ENCODE peak calls at places on chromosomes 16 and 17, in eight cellular contexts. O is GM19239, T is NCI-H1436, K is NB4, D is hippocampal formation, X is dorsolateral prefrontal cortex, U is NAMALWA, B is ACHN. M is an unnamed sample.

GRCh38 chr17:28663723-28664122 is 1.7 kb downstream of the SUPT6H start:
- DNase-seq in O (no peak), T (no peak), K (no peak), D (no peak), X (no peak), U (no peak), B (no peak), M (no peak)

GRCh38 chr17:78788451-78788850 is 6.4 kb upstream of the CYTH1 start:
- DNase-seq in O (no peak), T (no peak), K (no peak), D (no peak), X (no peak), U (no peak), B (no peak), M (no peak)

GRCh38 chr17:78432226-78432894 is 53.9 kb downstream of the PGS1 start:
- DNase-seq in O (no peak), T (no peak), K (no peak), D (peak), X (peak), U (no peak), B (no peak), M (peak)

GRCh38 chr17:40564883-40565744 is at the start of gene CCR7:
- DNase-seq in O (no peak), T (no peak), K (peak), D (no peak), X (no peak), U (no peak), B (no peak), M (no peak)

GRCh38 chr17:73952498-73953205 is 250.8 kb upstream of the RPL38 start:
- DNase-seq in O (peak), T (peak), K (peak), D (peak), X (no peak), U (no peak), B (no peak), M (no peak)

GRCh38 chr16:56691885-56692284 is 9.6 kb downstream of the MT1X start:
- DNase-seq in O (no peak), T (no peak), K (no peak), D (no peak), X (no peak), U (no peak), B (peak), M (no peak)

GRCh38 chr16:81997738-81998137 is 13.5 kb downstream of the SDR42E1 start:
- DNase-seq in O (no peak), T (no peak), K (no peak), D (no peak), X (no peak), U (no peak), B (peak), M (no peak)

GRCh38 chr16:81466351-81466960 is 21.8 kb downstream of the CMIP start:
- DNase-seq in O (no peak), T (no peak), K (peak), D (no peak), X (no peak), U (no peak), B (no peak), M (no peak)

GRCh38 chr17:72530409-72530808 is 409.6 kb downstream of the SOX9 start:
- DNase-seq in O (no peak), T (no peak), K (no peak), D (no peak), X (no peak), U (no peak), B (no peak), M (no peak)

GRCh38 chr17:27978689-27979175 is 63.7 kb upstream of the NLK start:
- DNase-seq in O (no peak), T (no peak), K (no peak), D (no peak), X (no peak), U (no peak), B (no peak), M (no peak)

GRCh38 chr16:66446737-66447136 is 19.6 kb downstream of the BEAN1 start:
- DNase-seq in O (no peak), T (no peak), K (no peak), D (no peak), X (no peak), U (no peak), B (no peak), M (no peak)

GRCh38 chr17:1736348-1737281 is 6.1 kb upstream of the SERPINF2 start:
- DNase-seq in O (peak), T (no peak), K (peak), D (no peak), X (peak), U (peak), B (peak), M (no peak)

GRCh38 chr16:5557448-5557847 is 459.9 kb upstream of the EEF2KMT start:
- DNase-seq in O (no peak), T (no peak), K (no peak), D (no peak), X (no peak), U (no peak), B (no peak), M (peak)

GRCh38 chr17:29178750-29179231 is 1.4 kb downstream of the MYO18A start:
- DNase-seq in O (no peak), T (no peak), K (no peak), D (peak), X (no peak), U (peak), B (no peak), M (no peak)

GRCh38 chr16:7839568-7839967 is 506.9 kb downstream of the RBFOX1 start:
- DNase-seq in O (no peak), T (no peak), K (no peak), D (no peak), X (no peak), U (no peak), B (no peak), M (no peak)

GRCh38 chr17:78800132-78800931 is 18.3 kb upstream of the CYTH1 start:
- DNase-seq in O (no peak), T (no peak), K (no peak), D (no peak), X (no peak), U (no peak), B (no peak), M (no peak)

GRCh38 chr17:2948721-2949468 is 114.5 kb downstream of the OR1D5 start:
- DNase-seq in O (no peak), T (no peak), K (no peak), D (no peak), X (no peak), U (no peak), B (no peak), M (no peak)

GRCh38 chr16:51834131-51834530 is 683.1 kb upstream of the SALL1 start:
- DNase-seq in O (no peak), T (no peak), K (no peak), D (no peak), X (no peak), U (no peak), B (no peak), M (no peak)

GRCh38 chr17:15392326-15392739 is 50.9 kb upstream of the TEKT3 start:
- DNase-seq in O (no peak), T (no peak), K (peak), D (no peak), X (no peak), U (no peak), B (no peak), M (no peak)

M was measured in posterior cingulate gyrus.